ENCODE peak calls at places on chromosome 19, in seven cellular contexts. R is progenitor cell of endocrine pancreas; E is Karpas-422; B is foreskin fibroblast; G is CD8-positive, alpha-beta memory T cell; K is nephron progenitor cell; L is Daoy. N is an unnamed sample.

GRCh38 chr19:4120531-4120930 is 3.4 kb downstream of the MAP2K2 start:
- DNase-seq in E (no peak), G (no peak), R (no peak), K (no peak), L (no peak), B (peak; percentile 68), N (no peak)

GRCh38 chr19:54616840-54617560 is 13.3 kb upstream of the LILRB1 start:
- DNase-seq in G (no peak), K (no peak), B (no peak), L (no peak), R (no peak), E (no peak), N (no peak)

GRCh38 chr19:9958451-9958850 is 22.1 kb upstream of the OLFM2 start:
- DNase-seq in L (peak; percentile 82), K (no peak), B (peak; percentile 91), E (no peak), R (no peak), G (no peak), N (no peak)

GRCh38 chr19:30374791-30375650 is 2.8 kb downstream of the ZNF536 start:
- DNase-seq in G (no peak), K (peak; percentile 56), E (no peak), R (no peak), B (peak; percentile 45), L (peak; percentile 49), N (no peak)

GRCh38 chr19:45166723-45167252 is 6.0 kb upstream of the NKPD1 start:
- DNase-seq in R (no peak), B (no peak), K (peak; percentile 41), E (no peak), G (no peak), L (no peak), N (no peak)

GRCh38 chr19:33683881-33684549 is 62.3 kb downstream of the CHST8 start:
- DNase-seq in G (no peak), R (peak; percentile 82), L (peak; percentile 74), B (peak; percentile 42), K (peak; percentile 91), E (no peak), N (peak; percentile 55)

GRCh38 chr19:45958763-45959516 is 14.7 kb downstream of the NOVA2 start:
- DNase-seq in L (peak; percentile 64), G (no peak), R (no peak), E (no peak), K (no peak), B (no peak), N (no peak)

GRCh38 chr19:53294786-53295441 is 27.4 kb upstream of the VN1R4 start:
- DNase-seq in L (no peak), K (no peak), G (no peak), R (no peak), B (peak; percentile 2), E (no peak), N (no peak)

GRCh38 chr19:17304386-17305047 is 1.2 kb upstream of the MRPL34 start:
- DNase-seq in R (no peak), L (no peak), K (no peak), E (no peak), G (no peak), B (peak; percentile 69), N (no peak)

GRCh38 chr19:11418518-11419506 is at the start of gene RGL3:
- DNase-seq in R (peak; percentile 79), L (no peak), K (peak; percentile 73), B (peak; percentile 33), G (no peak), E (no peak), N (peak; percentile 89)

GRCh38 chr19:13951799-13952153 is 533 bp upstream of the DCAF15 start:
- DNase-seq in B (no peak), E (no peak), L (no peak), K (no peak), R (no peak), G (no peak), N (no peak)

GRCh38 chr19:46616631-46617322 is 8.1 kb downstream of the PTGIR start:
- DNase-seq in R (no peak), G (no peak), E (peak; percentile 48), B (peak; percentile 91), L (peak; percentile 74), K (peak; percentile 73), N (no peak)

GRCh38 chr19:53927745-53928144 is 18.7 kb downstream of the CACNG7 start:
- DNase-seq in B (peak; percentile 80), L (peak; percentile 79), G (peak; percentile 11), E (peak; percentile 80), R (peak; percentile 73), K (peak; percentile 89), N (no peak)

GRCh38 chr19:1969176-1970002 is 28.4 kb downstream of the CSNK1G2 start:
- DNase-seq in G (no peak), B (no peak), L (no peak), E (no peak), R (no peak), K (no peak), N (no peak)

GRCh38 chr19:18385675-18386542 is at the start of gene GDF15:
- DNase-seq in B (peak; percentile 98), G (no peak), K (peak; percentile 64), E (peak; percentile 65), R (peak; percentile 59), L (peak; percentile 46), N (no peak)

GRCh38 chr19:32828139-32828538 is 41.4 kb downstream of the SLC7A9 start:
- DNase-seq in E (peak; percentile 11), R (no peak), K (no peak), L (no peak), G (no peak), B (no peak), N (no peak)

GRCh38 chr19:571127-571974 is 1.0 kb upstream of the BSG start:
- DNase-seq in G (peak; percentile 50), B (peak; percentile 59), L (peak; percentile 74), K (peak; percentile 47), R (no peak), E (peak; percentile 84), N (no peak)

GRCh38 chr19:34023381-34023780 is 148.9 kb upstream of the LSM14A start:
- DNase-seq in L (no peak), K (no peak), B (no peak), G (no peak), R (no peak), E (no peak), N (no peak)

GRCh38 chr19:55605207-55605636 is 225 bp upstream of the ZNF865 start:
- DNase-seq in E (peak; percentile 100), B (peak; percentile 99), G (peak; percentile 98), K (peak; percentile 99), L (peak; percentile 99), R (peak; percentile 97), N (no peak)